ENCODE peak calls at places on chromosomes 4 and X, in eight cellular contexts. G is HCT116, A is hepatocyte, T is SK-N-SH, C is OCI-LY7, K is PC-3, M is MM.1S, E is GM23338. S is an unnamed sample.

GRCh38 chr4:152244659-152245058 is 291.2 kb downstream of the FBXW7 start:
- DNase-seq in G (no peak), A (no peak), T (no peak), C (no peak), K (no peak), M (no peak), E (no peak), S (no peak)

GRCh38 chr4:78534286-78534955 is 17.1 kb upstream of the ANXA3 start:
- DNase-seq in G (peak; percentile 89), A (no peak), T (no peak), C (no peak), K (peak; percentile 82), M (no peak), E (no peak), S (peak; percentile 26)

GRCh38 chr4:150578745-150579470 is 3.0 kb upstream of the MAB21L2 start:
- DNase-seq in G (no peak), A (peak; percentile 24), T (no peak), C (no peak), K (no peak), M (no peak), E (peak; percentile 77), S (peak; percentile 74)

GRCh38 chrX:123860506-123860840 is 620 bp downstream of the XIAP start:
- DNase-seq in G (no peak), A (no peak), T (peak; percentile 24), C (peak; percentile 52), K (peak; percentile 24), M (peak; percentile 47), E (no peak), S (no peak)

GRCh38 chr4:177855543-177856197 is 413.4 kb upstream of the AGA start:
- DNase-seq in G (no peak), A (no peak), T (no peak), C (no peak), K (no peak), M (no peak), E (peak; percentile 31), S (peak; percentile 3)

GRCh38 chrX:110759785-110760184 is 35.8 kb downstream of the CHRDL1 start:
- DNase-seq in G (no peak), A (no peak), T (no peak), C (no peak), K (no peak), M (no peak), E (no peak), S (no peak)

GRCh38 chr4:76095568-76095967 is 21.1 kb downstream of the ART3 start:
- DNase-seq in G (no peak), A (no peak), T (no peak), C (no peak), K (no peak), M (no peak), E (peak; percentile 11), S (no peak)

GRCh38 chrX:8845060-8845459 is 43.9 kb upstream of the FAM9A start:
- DNase-seq in G (no peak), A (no peak), T (no peak), C (no peak), K (peak; percentile 87), M (no peak), E (peak; percentile 50), S (no peak)

GRCh38 chr4:98430708-98431403 is 169.7 kb downstream of the RAP1GDS1 start:
- DNase-seq in G (peak; percentile 95), A (peak; percentile 56), T (no peak), C (no peak), K (peak; percentile 93), M (no peak), E (no peak), S (no peak)

GRCh38 chrX:71144651-71145050 is at the start of gene NLGN3:
- DNase-seq in G (no peak), A (no peak), T (peak; percentile 73), C (no peak), K (no peak), M (no peak), E (peak; percentile 59), S (peak; percentile 63)

GRCh38 chrX:149819371-149819770 is 37.6 kb downstream of the MAGEA9 start:
- DNase-seq in G (no peak), A (no peak), T (no peak), C (no peak), K (no peak), M (no peak), E (no peak), S (no peak)

GRCh38 chr4:11914406-11914805 is 485.7 kb upstream of the HS3ST1 start:
- DNase-seq in G (no peak), A (no peak), T (no peak), C (no peak), K (no peak), M (no peak), E (peak; percentile 88), S (peak; percentile 93)

GRCh38 chr4:76090241-76090691 is 15.8 kb downstream of the ART3 start:
- DNase-seq in G (no peak), A (peak; percentile 34), T (peak; percentile 45), C (no peak), K (no peak), M (no peak), E (no peak), S (no peak)

GRCh38 chrX:150680974-150681373 is 12.2 kb upstream of the MTMR1 start:
- DNase-seq in G (peak; percentile 8), A (peak; percentile 23), T (peak; percentile 36), C (peak; percentile 31), K (peak; percentile 66), M (no peak), E (peak; percentile 48), S (peak; percentile 34)

GRCh38 chr4:139483000-139483399 is 29.1 kb downstream of the RAB33B start:
- DNase-seq in G (no peak), A (no peak), T (no peak), C (no peak), K (no peak), M (no peak), E (no peak), S (no peak)

GRCh38 chr4:142314183-142314582 is 531.9 kb downstream of the INPP4B start:
- DNase-seq in G (no peak), A (no peak), T (no peak), C (no peak), K (no peak), M (no peak), E (no peak), S (no peak)

GRCh38 chr4:109378076-109378475 is 55.5 kb upstream of the SEC24B start:
- DNase-seq in G (no peak), A (no peak), T (no peak), C (no peak), K (no peak), M (no peak), E (no peak), S (no peak)

GRCh38 chrX:68832101-68832416 is 3.2 kb downstream of the EFNB1 start:
- DNase-seq in G (no peak), A (peak; percentile 67), T (peak; percentile 58), C (peak; percentile 11), K (peak; percentile 70), M (no peak), E (peak; percentile 24), S (peak; percentile 41)

GRCh38 chr4:76579596-76580375 is 144.8 kb downstream of the SHROOM3 start:
- DNase-seq in G (no peak), A (peak; percentile 57), T (peak; percentile 34), C (no peak), K (peak; percentile 38), M (no peak), E (peak; percentile 20), S (no peak)

GRCh38 chr4:175657571-175657970 is 154.5 kb downstream of the GPM6A start:
- DNase-seq in G (no peak), A (no peak), T (no peak), C (no peak), K (peak; percentile 51), M (no peak), E (no peak), S (no peak)

GRCh38 chrX:74505437-74505836 is 84.1 kb downstream of the SLC16A2 start:
- DNase-seq in G (no peak), A (no peak), T (no peak), C (no peak), K (no peak), M (no peak), E (no peak), S (peak; percentile 9)

GRCh38 chrX:45667666-45668065 is 467.0 kb upstream of the DIPK2B start:
- DNase-seq in G (peak; percentile 35), A (no peak), T (no peak), C (no peak), K (peak; percentile 47), M (no peak), E (no peak), S (no peak)

GRCh38 chr4:86791126-86791525 is 58.1 kb downstream of the SLC10A6 start:
- DNase-seq in G (no peak), A (no peak), T (no peak), C (peak; percentile 26), K (no peak), M (no peak), E (peak; percentile 80), S (peak; percentile 3)

GRCh38 chr4:68175562-68176155 is 46.0 kb upstream of the TMPRSS11F start:
- DNase-seq in G (peak; percentile 54), A (peak; percentile 82), T (peak; percentile 49), C (peak; percentile 64), K (peak; percentile 86), M (peak; percentile 74), E (peak; percentile 87), S (peak; percentile 70)
- TF ChIP-seq CTCF in G (peak; percentile 76), A (peak; percentile 92), T (peak; percentile 87), C (peak; percentile 92), K (peak; percentile 97), M (peak; percentile 74), E (peak; percentile 85), S (peak; percentile 89)

GRCh38 chr4:24980064-24980690 is 50.6 kb downstream of the LGI2 start:
- DNase-seq in G (peak; percentile 61), A (peak; percentile 79), T (peak; percentile 53), C (peak; percentile 54), K (peak; percentile 73), M (peak; percentile 79), E (peak; percentile 82), S (peak; percentile 71)
- TF ChIP-seq EZH2phosphoT487 in G (no peak), A (no peak), T (no peak), C (no peak), K (no peak), M (no peak), E (no peak), S (no peak)

GRCh38 chrX:16834811-16835210 is 35.4 kb downstream of the RBBP7 start:
- DNase-seq in G (no peak), A (no peak), T (no peak), C (no peak), K (no peak), M (no peak), E (no peak), S (peak; percentile 74)
- TF ChIP-seq CTCF in G (no peak), A (no peak), T (no peak), C (no peak), K (no peak), M (no peak), E (no peak), S (no peak)

DNA sequence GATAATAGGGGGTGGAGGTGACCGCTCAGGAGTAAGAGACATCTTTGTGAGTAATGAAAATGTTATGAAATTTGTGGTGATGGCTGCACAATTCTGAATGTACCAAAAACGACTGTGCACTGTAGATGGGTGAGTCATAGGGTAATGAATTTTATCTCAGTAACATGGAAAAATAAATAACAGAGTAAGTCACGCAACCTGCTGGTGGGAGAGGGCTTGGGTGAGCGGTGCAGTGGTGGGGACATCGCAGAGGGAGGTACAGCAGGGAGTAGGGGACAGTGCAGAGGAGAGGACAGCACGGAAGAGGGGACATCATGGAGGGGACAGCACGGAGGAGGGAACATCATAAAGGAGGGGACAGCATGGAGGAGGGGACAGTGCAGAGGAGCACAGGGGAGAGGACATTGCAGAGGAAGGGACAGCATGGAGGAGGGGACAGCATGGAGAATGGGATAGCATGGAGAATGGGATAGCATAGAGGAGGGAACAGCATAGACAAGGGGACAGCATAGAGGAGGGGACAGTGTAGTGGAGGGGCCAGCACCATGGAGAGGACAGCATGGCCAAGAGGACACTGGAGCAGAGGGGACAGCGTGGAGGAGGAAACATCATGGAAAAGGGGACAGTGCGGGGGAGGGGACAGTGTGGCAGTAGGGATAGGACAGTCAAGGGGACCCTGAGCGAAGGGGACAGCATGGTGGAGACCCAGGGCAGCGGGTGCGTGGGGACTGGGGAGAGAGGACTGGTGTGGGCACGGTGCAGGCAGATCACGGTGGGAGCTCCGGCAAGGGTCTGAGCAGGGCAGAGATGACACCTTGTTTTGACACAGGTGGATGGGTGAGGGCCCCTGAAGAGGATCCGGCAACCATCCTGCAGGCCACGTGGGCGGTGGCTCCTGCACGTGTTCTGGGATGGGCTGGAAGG is 68.5 kb upstream of the MXD4 start:
- DNase-seq in G (peak; percentile 40), A (peak; percentile 65), T (no peak), C (no peak), K (peak; percentile 88), M (no peak), E (no peak), S (no peak)
- TF ChIP-seq EZH2phosphoT487 in G (no peak), A (no peak), T (no peak), C (no peak), K (no peak), M (no peak), E (no peak), S (no peak)